ENCODE peak calls at places on chromosome 7, in seven cellular contexts. S, Y, M, I, O, E and W are unnamed samples.

GRCh38 chr7:113263749-113264148 is 145.4 kb upstream of the SMIM30 start:
- DNase-seq in S (no peak), Y (no peak), M (no peak), I (no peak), O (no peak), E (no peak), W (no peak)

GRCh38 chr7:114652041-114652440 is 237.4 kb downstream of the FOXP2 start:
- DNase-seq in S (no peak), Y (no peak), M (no peak), I (no peak), O (no peak), E (no peak), W (no peak)

GRCh38 chr7:121503039-121503438 is 106.9 kb upstream of the FAM3C start:
- DNase-seq in S (no peak), Y (no peak), M (no peak), I (peak), O (no peak), E (no peak), W (no peak)

GRCh38 chr7:92404170-92404614 is 43.1 kb upstream of the GATAD1 start:
- DNase-seq in S (no peak), Y (no peak), M (peak), I (no peak), O (peak), E (no peak), W (no peak)

GRCh38 chr7:101155303-101155702 is 1.0 kb downstream of the AP1S1 start:
- DNase-seq in S (no peak), Y (no peak), M (no peak), I (no peak), O (peak), E (no peak), W (no peak)

GRCh38 chr7:99210265-99210970 is 2.5 kb upstream of the KPNA7 start:
- DNase-seq in S (peak), Y (no peak), M (no peak), I (no peak), O (no peak), E (no peak), W (peak)

GRCh38 chr7:140417456-140418155 is 13.7 kb downstream of the RAB19 start:
- DNase-seq in S (no peak), Y (no peak), M (no peak), I (no peak), O (no peak), E (no peak), W (no peak)

GRCh38 chr7:122532406-122533269 is 166.3 kb downstream of the RNF133 start:
- DNase-seq in S (peak), Y (peak), M (peak), I (no peak), O (peak), E (peak), W (peak)

GRCh38 chr7:32587431-32587948 is 92.2 kb downstream of the AVL9 start:
- DNase-seq in S (peak), Y (no peak), M (no peak), I (no peak), O (no peak), E (no peak), W (peak)

DNA sequence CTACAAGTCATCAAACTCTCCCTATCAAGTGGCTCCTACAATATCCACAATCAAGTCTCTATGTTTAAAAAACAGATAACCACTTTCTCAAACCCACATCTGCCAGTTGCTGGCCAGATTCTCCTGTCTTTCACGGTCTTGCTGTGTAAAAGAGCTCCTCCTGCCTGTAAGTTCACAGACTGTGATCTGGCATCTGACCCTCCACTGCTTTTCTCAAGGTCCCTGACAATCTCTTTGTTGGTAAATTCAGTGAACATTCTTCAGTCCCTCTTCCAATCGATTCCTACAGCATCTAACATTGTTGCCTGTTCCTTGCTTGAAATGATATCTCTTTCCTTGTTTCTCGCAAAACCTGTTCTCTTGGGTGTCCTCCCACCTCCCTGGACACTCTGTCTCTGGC is 18.5 kb upstream of the LMOD2 start:
- DNase-seq in S (peak), Y (no peak), M (no peak), I (no peak), O (peak), E (no peak), W (no peak)
- H3K4me2 ChIP-seq in S (no peak), Y (no peak), M (no peak), I (no peak), O (no peak), E (no peak), W (no peak)

GRCh38 chr7:16989883-16990413 is 108.2 kb upstream of the AGR3 start:
- DNase-seq in S (peak), Y (peak), M (no peak), I (no peak), O (no peak), E (no peak), W (peak)
- TF ChIP-seq EZH2phosphoT487 in S (no peak), Y (no peak), M (no peak), I (no peak), O (no peak), E (no peak), W (no peak)

DNA sequence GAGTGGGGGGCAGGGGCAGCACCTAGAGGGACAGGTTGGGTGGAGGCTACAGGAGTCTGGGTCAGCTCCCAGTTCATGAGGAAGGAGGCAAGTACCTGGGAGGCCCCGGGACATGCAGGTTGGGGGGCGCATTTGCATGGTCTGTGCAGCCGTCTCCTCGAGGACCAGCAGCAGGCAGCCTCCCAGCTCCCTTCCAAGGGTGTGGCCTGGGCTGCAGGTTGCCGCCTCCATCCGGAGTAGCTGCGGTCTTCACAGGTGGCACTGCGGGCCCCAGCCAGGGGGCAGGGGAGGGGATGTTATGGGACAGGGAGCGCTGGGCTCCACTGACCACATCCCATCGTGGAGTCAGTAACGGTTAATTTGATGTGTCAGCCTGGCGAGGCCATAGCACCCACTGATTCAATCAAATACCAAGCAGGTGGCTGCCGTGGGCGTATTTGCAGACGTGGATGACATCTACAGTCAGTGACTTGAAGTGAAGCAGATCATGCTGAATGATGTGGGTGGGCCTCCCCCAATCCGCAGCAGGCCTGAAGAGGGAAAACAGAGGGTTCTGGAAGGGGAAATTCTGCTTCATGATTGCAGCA is 81.7 kb downstream of the PRKAG2 start:
- DNase-seq in S (peak), Y (no peak), M (no peak), I (no peak), O (no peak), E (no peak), W (no peak)
- H3K4me2 ChIP-seq in S (no peak), Y (peak), M (no peak), I (no peak), O (no peak), E (no peak), W (no peak)

GRCh38 chr7:148773344-148773743 is 74.6 kb downstream of the CUL1 start:
- DNase-seq in S (no peak), Y (no peak), M (no peak), I (no peak), O (no peak), E (peak), W (no peak)

GRCh38 chr7:148770004-148770403 is 71.3 kb downstream of the CUL1 start:
- DNase-seq in S (no peak), Y (no peak), M (no peak), I (no peak), O (no peak), E (no peak), W (no peak)

DNA sequence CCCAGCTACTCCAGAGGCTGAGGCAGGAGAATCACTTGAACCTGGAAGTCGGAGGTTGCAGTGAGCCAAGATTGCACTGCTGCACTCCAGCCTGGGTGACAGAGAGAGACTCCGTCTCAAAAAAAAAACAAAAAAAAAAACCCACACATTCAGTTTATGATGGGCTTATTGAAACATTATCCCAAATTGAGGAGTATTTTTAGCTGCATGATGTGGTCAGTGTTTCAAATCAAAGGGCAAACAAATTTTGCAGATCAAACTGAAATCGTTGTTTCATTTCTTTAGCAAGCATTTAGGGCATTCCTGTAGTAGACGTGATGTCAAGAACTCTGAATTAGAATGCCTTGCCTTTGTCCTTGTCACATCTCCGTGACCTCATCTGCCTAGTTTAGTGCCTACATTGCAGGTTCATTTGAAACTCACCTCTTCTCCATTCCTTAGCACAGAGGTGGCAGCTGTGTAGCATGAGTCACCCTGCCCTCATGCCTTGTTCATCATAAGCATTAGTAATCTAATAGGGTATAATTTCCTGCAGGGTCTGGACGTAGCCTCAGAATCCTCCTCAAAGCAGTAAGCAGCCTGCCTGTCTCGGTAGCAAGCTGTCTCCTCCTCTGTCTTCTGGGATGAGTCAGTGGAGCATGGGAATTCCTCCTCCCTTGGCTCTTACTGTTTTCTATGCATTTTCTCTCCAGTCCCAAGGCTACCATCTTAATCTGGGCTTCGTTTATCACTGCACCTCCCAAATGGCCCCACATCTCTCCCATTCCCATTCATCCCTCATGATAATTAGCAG is 73.8 kb downstream of the CUL1 start:
- DNase-seq in S (peak), Y (peak), M (no peak), I (no peak), O (no peak), E (peak), W (peak)
- TF ChIP-seq EZH2phosphoT487 in S (no peak), Y (no peak), M (no peak), I (no peak), O (no peak), E (no peak), W (no peak)

DNA sequence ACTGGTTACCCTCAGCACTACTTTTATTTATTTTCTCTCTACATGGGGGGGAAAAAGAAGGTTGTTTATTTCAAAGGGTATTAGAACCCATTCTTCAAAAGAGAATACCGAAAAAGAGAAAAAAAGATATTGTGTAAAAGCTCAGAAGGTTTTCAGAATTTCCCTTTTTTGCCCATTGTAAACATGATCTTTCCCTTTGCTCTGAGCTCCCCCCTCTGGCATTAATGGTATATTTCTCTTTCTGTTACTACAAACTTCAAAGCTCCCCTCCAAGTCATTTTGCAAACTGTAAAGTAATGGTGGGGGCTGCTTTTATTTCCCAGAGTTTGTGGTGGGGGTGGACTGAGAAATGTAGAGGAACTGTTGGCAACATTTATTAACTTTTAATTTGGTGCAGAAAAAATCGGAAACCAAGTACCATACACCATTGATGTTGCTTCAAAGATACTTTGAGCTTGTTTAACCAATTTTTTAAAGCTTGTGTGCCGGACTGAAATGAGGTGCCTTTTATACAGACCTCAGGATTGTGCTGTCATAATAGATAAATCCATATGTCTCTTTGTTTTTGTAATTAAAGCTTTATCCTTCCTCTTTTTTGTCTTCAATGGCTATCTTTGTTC is 181.5 kb downstream of the EXOC4 start:
- DNase-seq in S (peak), Y (no peak), M (peak), I (peak), O (peak), E (peak), W (peak)
- H3K4me2 ChIP-seq in S (no peak), Y (no peak), M (peak), I (no peak), O (no peak), E (no peak), W (no peak)

DNA sequence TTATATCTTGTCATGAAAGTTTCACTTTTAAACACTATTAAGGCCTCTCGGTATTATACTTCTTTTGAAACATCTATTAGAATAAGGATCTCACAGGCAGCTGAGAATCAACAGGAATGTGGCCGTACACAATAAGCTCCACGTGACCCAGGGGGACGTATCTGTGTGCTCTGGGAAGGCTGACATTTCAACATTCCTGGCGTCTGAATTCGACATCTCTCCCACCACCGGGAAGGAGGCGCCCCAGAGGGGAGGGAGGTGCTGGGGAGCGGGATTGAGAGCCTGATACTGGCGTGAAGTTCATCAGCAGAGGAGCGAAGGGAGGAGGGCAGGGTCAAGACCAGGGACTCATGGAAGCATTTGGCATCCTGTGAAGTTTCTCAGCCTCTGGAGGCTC is 401.3 kb downstream of the DNAJB6 start:
- DNase-seq in S (no peak), Y (no peak), M (peak), I (no peak), O (peak), E (no peak), W (no peak)
- TF ChIP-seq EZH2phosphoT487 in S (no peak), Y (no peak), M (no peak), I (no peak), O (no peak), E (no peak), W (no peak)

GRCh38 chr7:95394370-95394769 is 1.8 kb downstream of the PON3 start:
- DNase-seq in S (no peak), Y (no peak), M (no peak), I (no peak), O (no peak), E (no peak), W (no peak)
- H3K4me2 ChIP-seq in S (no peak), Y (no peak), M (no peak), I (no peak), O (no peak), E (no peak), W (no peak)

GRCh38 chr7:16067695-16068094 is 353.6 kb downstream of the CRPPA start:
- DNase-seq in S (no peak), Y (no peak), M (no peak), I (no peak), O (peak), E (no peak), W (no peak)

GRCh38 chr7:16070806-16071205 is 350.5 kb downstream of the CRPPA start:
- DNase-seq in S (no peak), Y (no peak), M (no peak), I (no peak), O (no peak), E (no peak), W (no peak)

GRCh38 chr7:16066805-16067459 is 354.4 kb downstream of the CRPPA start:
- DNase-seq in S (no peak), Y (no peak), M (no peak), I (no peak), O (peak), E (no peak), W (peak)

DNA sequence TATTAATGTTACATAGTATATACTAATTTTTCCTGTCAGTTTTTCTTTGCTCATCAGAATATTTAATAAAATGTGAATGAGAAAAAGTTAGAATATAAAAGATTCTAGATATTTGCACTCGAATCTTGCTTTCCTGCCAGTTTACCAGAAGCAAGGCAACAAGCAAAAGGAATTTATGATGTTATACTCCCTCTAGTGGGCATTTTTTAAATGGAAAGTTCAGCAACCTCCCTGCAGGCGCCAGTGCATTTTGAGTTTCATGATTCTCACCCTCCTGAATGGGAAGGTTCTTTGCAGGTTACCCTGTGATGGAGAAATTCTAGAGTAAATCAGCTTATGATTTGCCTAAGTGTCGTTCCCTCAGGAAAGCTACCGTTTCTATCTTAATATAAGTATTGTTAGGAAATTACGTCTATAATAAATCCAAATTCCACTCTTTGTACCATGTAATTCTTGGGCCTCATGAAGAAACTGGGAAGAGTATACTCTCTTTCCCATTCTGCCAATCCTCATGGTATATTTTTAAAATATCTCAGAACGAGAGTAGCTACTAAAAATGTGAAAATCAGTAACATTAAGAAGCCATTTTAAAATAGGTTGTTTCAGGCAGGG is 350.0 kb downstream of the CRPPA start:
- DNase-seq in S (peak), Y (peak), M (peak), I (peak), O (peak), E (peak), W (peak)
- TF ChIP-seq EZH2phosphoT487 in S (no peak), Y (no peak), M (no peak), I (no peak), O (no peak), E (no peak), W (no peak)

GRCh38 chr7:151700621-151701185 is 176.2 kb downstream of the PRKAG2 start:
- DNase-seq in S (no peak), Y (no peak), M (no peak), I (no peak), O (no peak), E (no peak), W (peak)
- H3K4me2 ChIP-seq in S (no peak), Y (no peak), M (no peak), I (no peak), O (no peak), E (no peak), W (no peak)

GRCh38 chr7:112157072-112157471 is 49.1 kb downstream of the DOCK4 start:
- DNase-seq in S (peak), Y (no peak), M (no peak), I (no peak), O (no peak), E (no peak), W (peak)
- TF ChIP-seq EZH2phosphoT487 in S (no peak), Y (no peak), M (no peak), I (no peak), O (no peak), E (no peak), W (no peak)